ENCODE peak calls at places on chromosomes 6 and 20, in ten cellular contexts. K is MV-4-11; J is fibroblast of lung; E is cerebellar nuclear complex; L is fibroblast of pulmonary artery; C is effector CD8-positive, alpha-beta T cell; A is DMS153; N is M059J; U is HTR-8/SVneo; P is HT1080. T is an unnamed sample.

GRCh38 chr6:103797738-103798137 is 1062.0 kb downstream of the HACE1 start:
- DNase-seq in K (no peak), J (no peak), E (no peak), L (peak), C (no peak), A (no peak), N (peak), U (no peak), P (no peak), T (peak)

GRCh38 chr6:170088349-170088951 is 202.4 kb downstream of the DLL1 start:
- DNase-seq in K (peak), J (no peak), E (no peak), L (no peak), C (no peak), A (no peak), N (no peak), U (no peak), P (no peak), T (no peak)

GRCh38 chr6:157980288-157981131 is 1.2 kb upstream of the SYNJ2 start:
- DNase-seq in K (peak), J (no peak), E (no peak), L (no peak), C (no peak), A (no peak), N (no peak), U (no peak), P (no peak), T (no peak)

GRCh38 chr6:147503587-147503986 is 4.9 kb upstream of the SAMD5 start:
- DNase-seq in K (no peak), J (no peak), E (no peak), L (no peak), C (no peak), A (no peak), N (no peak), U (no peak), P (no peak), T (no peak)

GRCh38 chr6:133241901-133242760 is 974 bp downstream of the EYA4 start:
- DNase-seq in K (no peak), J (peak), E (no peak), L (peak), C (no peak), A (no peak), N (no peak), U (no peak), P (peak), T (peak)

GRCh38 chr6:166466178-166467122 is 83.7 kb upstream of the MPC1 start:
- DNase-seq in K (no peak), J (peak), E (no peak), L (peak), C (no peak), A (no peak), N (peak), U (peak), P (peak), T (no peak)

GRCh38 chr6:157637516-157637915 is 185.5 kb upstream of the SNX9 start:
- DNase-seq in K (no peak), J (no peak), E (no peak), L (no peak), C (no peak), A (no peak), N (no peak), U (no peak), P (no peak), T (no peak)

GRCh38 chr6:122798099-122798641 is 9.1 kb downstream of the SMPDL3A start:
- DNase-seq in K (no peak), J (peak), E (no peak), L (peak), C (no peak), A (peak), N (peak), U (no peak), P (peak), T (no peak)

GRCh38 chr20:62824476-62825287 is 7.8 kb downstream of the COL9A3 start:
- DNase-seq in K (peak), J (peak), E (no peak), L (peak), C (peak), A (peak), N (no peak), U (peak), P (no peak), T (no peak)

GRCh38 chr20:49347156-49347555 is 69.3 kb upstream of the ZNFX1 start:
- DNase-seq in K (no peak), J (no peak), E (no peak), L (no peak), C (no peak), A (no peak), N (peak), U (no peak), P (no peak), T (no peak)

GRCh38 chr20:32583581-32584045 is 1.5 kb downstream of the NOL4L start:
- DNase-seq in K (no peak), J (no peak), E (no peak), L (no peak), C (no peak), A (no peak), N (no peak), U (no peak), P (no peak), T (no peak)

GRCh38 chr6:119891206-119891605 is 541.6 kb upstream of the MAN1A1 start:
- DNase-seq in K (no peak), J (no peak), E (no peak), L (no peak), C (no peak), A (no peak), N (peak), U (no peak), P (no peak), T (no peak)

GRCh38 chr6:158564243-158565121 is 4.6 kb downstream of the TMEM181 start:
- DNase-seq in K (no peak), J (no peak), E (no peak), L (no peak), C (no peak), A (no peak), N (no peak), U (no peak), P (no peak), T (no peak)

GRCh38 chr20:24206995-24207394 is 218.4 kb upstream of the GGTLC1 start:
- DNase-seq in K (no peak), J (peak), E (no peak), L (peak), C (no peak), A (no peak), N (peak), U (no peak), P (no peak), T (no peak)

GRCh38 chr6:162538643-162539064 is 188.9 kb downstream of the PRKN start:
- DNase-seq in K (no peak), J (no peak), E (no peak), L (no peak), C (no peak), A (peak), N (no peak), U (no peak), P (no peak), T (no peak)

GRCh38 chr6:45123023-45123422 is 205.1 kb upstream of the RUNX2 start:
- DNase-seq in K (no peak), J (no peak), E (no peak), L (no peak), C (no peak), A (no peak), N (no peak), U (no peak), P (no peak), T (no peak)

GRCh38 chr6:5457036-5457435 is 195.7 kb downstream of the FARS2 start:
- DNase-seq in K (no peak), J (peak), E (no peak), L (peak), C (no peak), A (no peak), N (peak), U (peak), P (peak), T (no peak)

GRCh38 chr20:3129094-3129493 is 30.6 kb downstream of the FASTKD5 start:
- DNase-seq in K (no peak), J (no peak), E (no peak), L (no peak), C (no peak), A (no peak), N (no peak), U (no peak), P (no peak), T (no peak)

T was measured in foreskin melanocyte.